ENCODE peak calls at places on chromosome 16, in five cellular contexts. One of them, this sample, is unnamed.
A peak's percentile ranks its signal among the peaks of the same experiment; 100 is the strongest.

GRCh38 chr16:17233301-17234002 is 237.3 kb downstream of the XYLT1 start:
- DNase-seq in lower lobe of right lung: no peak
- DNase-seq in pancreas: no peak
- DNase-seq in transverse colon: no peak
- DNase-seq in foreskin fibroblast: no peak
- DNase-seq in this sample: no peak

GRCh38 chr16:25143898-25144297 is 32.4 kb downstream of the LCMT1 start:
- DNase-seq in foreskin fibroblast: no peak
- DNase-seq in pancreas: peak; percentile 22
- DNase-seq in transverse colon: peak; percentile 25
- DNase-seq in lower lobe of right lung: no peak
- DNase-seq in this sample: no peak

GRCh38 chr16:56611281-56611833 is 3.0 kb downstream of the MT2A start:
- DNase-seq in foreskin fibroblast: peak; percentile 76
- DNase-seq in transverse colon: no peak
- DNase-seq in lower lobe of right lung: no peak
- DNase-seq in pancreas: peak; percentile 50
- DNase-seq in this sample: no peak

GRCh38 chr16:30157214-30157613 is 26.2 kb upstream of the CORO1A start:
- DNase-seq in foreskin fibroblast: no peak
- DNase-seq in lower lobe of right lung: no peak
- DNase-seq in transverse colon: no peak
- DNase-seq in pancreas: no peak
- DNase-seq in this sample: no peak

GRCh38 chr16:4420703-4421102 is 4.3 kb upstream of the CORO7 start:
- DNase-seq in transverse colon: no peak
- DNase-seq in lower lobe of right lung: no peak
- DNase-seq in foreskin fibroblast: no peak
- DNase-seq in pancreas: no peak
- DNase-seq in this sample: no peak

GRCh38 chr16:56776562-56776961 is 46.6 kb downstream of the NUP93 start:
- DNase-seq in transverse colon: peak; percentile 18
- DNase-seq in lower lobe of right lung: no peak
- DNase-seq in foreskin fibroblast: no peak
- DNase-seq in pancreas: peak; percentile 43
- DNase-seq in this sample: no peak

GRCh38 chr16:84144301-84144858 is 597 bp downstream of the HSDL1 start:
- DNase-seq in foreskin fibroblast: no peak
- DNase-seq in lower lobe of right lung: peak; percentile 63
- DNase-seq in transverse colon: peak; percentile 33
- DNase-seq in pancreas: peak; percentile 35
- DNase-seq in this sample: peak; percentile 64

GRCh38 chr16:68446941-68447675 is 1.2 kb downstream of the SMPD3 start:
- DNase-seq in transverse colon: no peak
- DNase-seq in pancreas: no peak
- DNase-seq in lower lobe of right lung: no peak
- DNase-seq in foreskin fibroblast: no peak
- DNase-seq in this sample: no peak

GRCh38 chr16:77834600-77834963 is 46.2 kb downstream of the VAT1L start:
- DNase-seq in transverse colon: no peak
- DNase-seq in pancreas: no peak
- DNase-seq in foreskin fibroblast: peak; percentile 48
- DNase-seq in lower lobe of right lung: no peak
- DNase-seq in this sample: no peak

GRCh38 chr16:19705131-19705501 is 12.9 kb downstream of the KNOP1 start:
- DNase-seq in lower lobe of right lung: no peak
- DNase-seq in transverse colon: no peak
- DNase-seq in pancreas: no peak
- DNase-seq in foreskin fibroblast: no peak
- DNase-seq in this sample: no peak

GRCh38 chr16:59249049-59249448 is 514.9 kb upstream of the GOT2 start:
- DNase-seq in foreskin fibroblast: no peak
- DNase-seq in transverse colon: no peak
- DNase-seq in lower lobe of right lung: no peak
- DNase-seq in pancreas: no peak
- DNase-seq in this sample: no peak

GRCh38 chr16:88854306-88855111 is 2.2 kb downstream of the GALNS start:
- DNase-seq in pancreas: no peak
- DNase-seq in foreskin fibroblast: no peak
- DNase-seq in transverse colon: peak; percentile 27
- DNase-seq in lower lobe of right lung: peak; percentile 60
- DNase-seq in this sample: peak; percentile 81

GRCh38 chr16:10405386-10405939 is 19.6 kb downstream of the ATF7IP2 start:
- DNase-seq in lower lobe of right lung: no peak
- DNase-seq in foreskin fibroblast: no peak
- DNase-seq in transverse colon: no peak
- DNase-seq in pancreas: peak; percentile 38
- DNase-seq in this sample: no peak

GRCh38 chr16:90020838-90021382 is 1.7 kb upstream of the DBNDD1 start:
- DNase-seq in pancreas: no peak
- DNase-seq in foreskin fibroblast: peak; percentile 33
- DNase-seq in transverse colon: no peak
- DNase-seq in lower lobe of right lung: no peak
- DNase-seq in this sample: no peak

GRCh38 chr16:84941916-84942315 is 69.4 kb downstream of the ZDHHC7 start:
- DNase-seq in foreskin fibroblast: peak; percentile 69
- DNase-seq in pancreas: no peak
- DNase-seq in lower lobe of right lung: no peak
- DNase-seq in transverse colon: no peak
- DNase-seq in this sample: no peak

GRCh38 chr16:2963074-2963610 is 933 bp upstream of the KREMEN2 start:
- DNase-seq in transverse colon: peak; percentile 8
- DNase-seq in pancreas: peak; percentile 21
- DNase-seq in foreskin fibroblast: no peak
- DNase-seq in lower lobe of right lung: peak; percentile 34
- DNase-seq in this sample: peak; percentile 65

GRCh38 chr16:29995330-29995910 is at the start of gene HIRIP3:
- DNase-seq in foreskin fibroblast: peak; percentile 64
- DNase-seq in pancreas: peak; percentile 87
- DNase-seq in lower lobe of right lung: peak; percentile 90
- DNase-seq in transverse colon: peak; percentile 91
- DNase-seq in this sample: peak; percentile 93

GRCh38 chr16:22117666-22118065 is 25.3 kb downstream of the VWA3A start:
- DNase-seq in pancreas: no peak
- DNase-seq in lower lobe of right lung: no peak
- DNase-seq in transverse colon: no peak
- DNase-seq in foreskin fibroblast: no peak
- DNase-seq in this sample: no peak

GRCh38 chr16:74865922-74866598 is 91.4 kb upstream of the FA2H start:
- DNase-seq in lower lobe of right lung: no peak
- DNase-seq in pancreas: no peak
- DNase-seq in transverse colon: no peak
- DNase-seq in foreskin fibroblast: no peak
- DNase-seq in this sample: no peak

GRCh38 chr16:15518412-15519351 is 84.3 kb downstream of the BMERB1 start:
- DNase-seq in lower lobe of right lung: no peak
- DNase-seq in transverse colon: no peak
- DNase-seq in pancreas: no peak
- DNase-seq in foreskin fibroblast: peak; percentile 34
- DNase-seq in this sample: no peak

GRCh38 chr16:89670496-89671431 is 13.1 kb downstream of the SPATA33 start:
- DNase-seq in transverse colon: no peak
- DNase-seq in pancreas: no peak
- DNase-seq in lower lobe of right lung: no peak
- DNase-seq in foreskin fibroblast: peak; percentile 20
- DNase-seq in this sample: no peak

GRCh38 chr16:68374961-68375660 is 64.3 kb downstream of the PRMT7 start:
- DNase-seq in foreskin fibroblast: no peak
- DNase-seq in transverse colon: no peak
- DNase-seq in lower lobe of right lung: no peak
- DNase-seq in pancreas: no peak
- DNase-seq in this sample: no peak

GRCh38 chr16:19757026-19757425 is 39.0 kb downstream of the IQCK start:
- DNase-seq in pancreas: no peak
- DNase-seq in foreskin fibroblast: no peak
- DNase-seq in lower lobe of right lung: no peak
- DNase-seq in transverse colon: no peak
- DNase-seq in this sample: no peak

GRCh38 chr16:17474572-17474971 is 3.8 kb upstream of the XYLT1 start:
- DNase-seq in transverse colon: peak; percentile 20
- DNase-seq in foreskin fibroblast: no peak
- DNase-seq in pancreas: no peak
- DNase-seq in lower lobe of right lung: no peak
- DNase-seq in this sample: no peak

GRCh38 chr16:3152273-3153076 is 17.6 kb downstream of the ZNF213 start:
- DNase-seq in foreskin fibroblast: peak; percentile 81
- DNase-seq in transverse colon: peak; percentile 91
- DNase-seq in lower lobe of right lung: peak; percentile 79
- DNase-seq in pancreas: peak; percentile 82
- DNase-seq in this sample: peak; percentile 71

GRCh38 chr16:67632415-67633172 is 12.3 kb upstream of the CARMIL2 start:
- DNase-seq in pancreas: no peak
- DNase-seq in lower lobe of right lung: no peak
- DNase-seq in transverse colon: no peak
- DNase-seq in foreskin fibroblast: no peak
- DNase-seq in this sample: no peak

GRCh38 chr16:70662991-70663523 is 16.7 kb downstream of the IL34 start:
- DNase-seq in transverse colon: no peak
- DNase-seq in foreskin fibroblast: no peak
- DNase-seq in pancreas: no peak
- DNase-seq in lower lobe of right lung: no peak
- DNase-seq in this sample: peak; percentile 18

DNA sequence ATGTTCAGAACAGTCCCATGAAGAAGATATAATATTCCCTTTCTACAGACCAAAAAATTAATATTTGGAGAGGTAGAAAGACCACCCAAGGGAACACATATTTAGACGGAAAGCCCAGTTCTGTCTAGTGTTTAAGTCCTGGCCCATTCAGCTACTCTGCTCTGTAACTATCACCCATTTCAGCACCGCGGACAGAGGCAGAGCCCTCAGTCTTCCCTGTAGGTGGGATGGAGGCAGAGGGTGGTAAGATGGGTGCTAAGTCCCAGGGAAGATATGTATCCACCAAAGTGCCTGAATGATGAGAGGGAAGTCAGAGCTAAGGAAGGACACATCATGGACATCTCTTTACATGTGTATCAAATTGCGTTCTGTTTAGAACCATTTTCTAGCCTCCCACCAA is 27.8 kb upstream of the C16orf78 start:
- DNase-seq in lower lobe of right lung: no peak
- DNase-seq in foreskin fibroblast: no peak
- DNase-seq in transverse colon: no peak
- DNase-seq in pancreas: no peak
- DNase-seq in this sample: no peak
- TF ChIP-seq CTCF in lower lobe of right lung: no peak
- TF ChIP-seq CTCF in foreskin fibroblast: no peak
- TF ChIP-seq CTCF in transverse colon: no peak
- TF ChIP-seq CTCF in pancreas: no peak
- TF ChIP-seq CTCF in this sample: no peak

DNA sequence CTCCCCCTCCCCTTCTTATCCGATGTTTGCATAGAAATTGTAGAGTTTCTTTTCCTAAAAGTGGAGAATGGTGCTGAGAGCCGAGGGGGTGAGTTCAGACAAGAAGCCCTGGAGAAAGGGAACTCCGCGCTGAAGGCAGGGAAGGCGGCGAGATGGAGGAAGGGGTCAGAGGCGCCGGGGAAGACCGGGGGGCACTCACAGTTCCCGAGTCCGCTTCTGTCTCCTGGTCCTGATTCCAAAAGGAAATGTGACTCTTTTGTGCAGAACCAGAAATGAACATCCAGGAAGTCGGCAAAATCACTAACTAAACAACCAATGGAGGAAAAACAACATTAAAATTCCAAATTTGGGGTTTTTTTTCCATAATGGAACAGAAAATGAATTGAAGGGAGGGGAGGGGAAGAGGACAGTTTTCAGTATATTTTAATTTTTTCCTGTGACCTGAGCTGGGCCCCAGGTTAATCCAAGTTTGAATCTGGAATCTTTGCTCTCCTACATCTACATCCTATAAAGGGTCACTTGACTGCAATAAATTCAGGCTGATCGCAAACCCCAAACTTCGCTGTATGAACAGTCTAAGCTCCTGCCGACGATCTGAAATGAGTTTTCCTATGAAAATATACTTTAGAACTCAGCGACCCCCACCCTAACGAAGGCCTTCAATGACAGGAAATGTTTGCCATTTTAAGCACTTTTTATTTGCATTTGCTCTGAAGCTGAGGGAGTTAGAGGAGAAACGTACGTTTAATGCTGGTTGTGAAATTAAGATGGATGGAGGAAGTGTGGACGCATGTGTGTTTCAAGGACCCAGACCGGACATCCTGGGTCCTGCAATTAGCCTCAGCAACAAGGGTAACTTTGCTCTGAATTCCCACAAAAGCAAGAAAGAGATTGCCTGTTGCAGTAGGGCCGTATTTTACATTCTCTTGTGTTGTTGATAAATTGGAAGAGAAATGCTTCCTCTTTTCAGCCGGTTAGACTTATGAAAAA is 252.2 kb downstream of the C16orf95 start:
- DNase-seq in foreskin fibroblast: no peak
- DNase-seq in pancreas: no peak
- DNase-seq in transverse colon: no peak
- DNase-seq in lower lobe of right lung: no peak
- DNase-seq in this sample: no peak
- TF ChIP-seq CTCF in foreskin fibroblast: no peak
- TF ChIP-seq CTCF in pancreas: no peak
- TF ChIP-seq CTCF in transverse colon: no peak
- TF ChIP-seq CTCF in lower lobe of right lung: no peak
- TF ChIP-seq CTCF in this sample: no peak

DNA sequence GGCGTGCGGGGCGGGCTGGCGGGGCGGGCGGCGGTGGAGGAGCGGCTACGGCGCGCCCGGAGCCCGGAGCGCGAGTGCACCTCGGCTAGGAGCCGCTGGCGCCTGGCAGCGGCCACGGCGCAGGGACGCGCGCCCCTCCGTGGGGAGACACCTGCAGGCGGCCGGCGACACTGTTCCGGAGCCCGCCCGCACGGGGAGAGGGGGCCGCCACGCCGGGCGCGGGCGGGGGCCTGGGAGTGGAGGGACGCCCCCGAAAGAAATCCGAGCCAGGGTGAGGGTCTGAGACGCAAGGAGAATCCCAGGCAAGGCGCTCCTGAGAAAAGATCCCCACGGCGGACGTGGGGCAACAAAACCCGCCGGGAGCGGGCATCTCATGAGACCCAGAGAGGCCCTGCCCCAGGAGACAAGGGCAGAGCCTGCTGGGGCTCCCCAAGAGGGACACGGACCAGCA is at the start of gene GSG1L:
- DNase-seq in lower lobe of right lung: no peak
- DNase-seq in foreskin fibroblast: no peak
- DNase-seq in transverse colon: no peak
- DNase-seq in pancreas: no peak
- DNase-seq in this sample: no peak
- TF ChIP-seq CTCF in lower lobe of right lung: no peak
- TF ChIP-seq CTCF in foreskin fibroblast: no peak
- TF ChIP-seq CTCF in transverse colon: no peak
- TF ChIP-seq CTCF in pancreas: no peak
- TF ChIP-seq CTCF in this sample: no peak

DNA sequence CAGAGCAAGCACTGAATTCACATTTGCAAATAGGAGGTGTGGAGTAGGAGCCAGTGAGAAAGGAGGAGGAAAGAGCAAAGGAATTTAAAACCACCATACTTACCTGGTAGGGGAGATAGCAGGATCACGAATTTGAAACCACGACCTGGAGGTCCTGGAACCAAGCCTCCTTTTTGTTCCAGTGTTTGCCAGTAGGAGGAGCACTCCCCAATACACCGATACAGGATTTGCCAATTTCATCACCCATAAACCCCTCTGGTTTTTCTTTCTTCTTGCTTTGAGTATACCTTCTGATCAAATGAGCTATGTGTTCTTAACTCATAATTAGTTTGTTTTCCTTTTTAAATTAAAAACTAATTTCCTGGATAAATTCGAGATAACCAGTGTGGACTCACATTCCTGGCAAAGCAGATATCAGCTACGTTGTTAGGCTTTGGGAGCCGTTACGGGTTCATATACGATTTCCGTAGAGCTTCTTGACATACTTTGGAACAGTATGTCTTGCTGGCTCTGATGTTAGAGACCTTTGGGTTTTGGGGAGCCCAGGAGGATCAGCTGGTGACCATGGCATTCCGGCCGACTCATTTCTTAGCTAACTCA is 22.7 kb downstream of the BCO1 start:
- DNase-seq in transverse colon: no peak
- DNase-seq in pancreas: no peak
- DNase-seq in lower lobe of right lung: no peak
- DNase-seq in foreskin fibroblast: no peak
- DNase-seq in this sample: peak; percentile 55
- TF ChIP-seq CTCF in transverse colon: peak; percentile 79
- TF ChIP-seq CTCF in pancreas: no peak
- TF ChIP-seq CTCF in lower lobe of right lung: peak; percentile 67
- TF ChIP-seq CTCF in foreskin fibroblast: peak; percentile 66
- TF ChIP-seq CTCF in this sample: peak; percentile 32

This sample was measured in GM13976.